ENCODE peak calls at places on chromosomes 13 and 19, in ten cellular contexts. D is activated CD8-positive, alpha-beta T cell treated with anti-CD3 and anti-CD28 coated beads for 36 hours; O is ecto neural progenitor cell; K is activated T-cell treated with anti-CD3 and anti-CD28 coated beads, Interleukin-2, amount 50 U/mL, for 1 hour; V is HFFc6; Q is cardiac fibroblast; F is GM19239; W is T-helper 1 cell; J is naive thymus-derived CD8-positive, alpha-beta T cell; T is right atrium auricular region. I is an unnamed sample.

GRCh38 chr13:45218689-45219088 is 17.8 kb upstream of the KCTD4 start:
- DNase-seq in Q (no peak), O (no peak), V (no peak), W (no peak), J (no peak), K (no peak), T (no peak), F (no peak), D (no peak), I (no peak)

GRCh38 chr19:53463263-53463662 is 4.3 kb upstream of the ZNF813 start:
- DNase-seq in D (peak), Q (no peak), K (no peak), T (no peak), W (no peak), J (no peak), V (no peak), O (peak), F (no peak), I (peak)

GRCh38 chr19:40578442-40578908 is 1.8 kb downstream of the SHKBP1 start:
- DNase-seq in F (no peak), W (no peak), J (no peak), D (peak), K (peak), O (no peak), Q (peak), V (no peak), T (no peak), I (peak)

GRCh38 chr13:70108276-70108845 is at the start of gene KLHL1:
- DNase-seq in V (no peak), Q (no peak), K (no peak), T (no peak), D (no peak), O (peak), J (no peak), W (no peak), F (no peak), I (no peak)

GRCh38 chr13:47337781-47338507 is 441.1 kb upstream of the HTR2A start:
- DNase-seq in D (no peak), F (no peak), J (no peak), W (no peak), O (peak), T (no peak), Q (peak), K (no peak), V (peak), I (peak)

GRCh38 chr13:19860884-19861655 is 2.4 kb downstream of the ZMYM5 start:
- DNase-seq in Q (peak), O (no peak), W (no peak), D (peak), F (no peak), K (no peak), J (no peak), T (no peak), V (peak), I (peak)

GRCh38 chr19:18098891-18099622 is 1.5 kb downstream of the MAST3 start:
- DNase-seq in Q (no peak), J (no peak), K (peak), T (no peak), W (no peak), D (peak), O (no peak), V (no peak), F (peak), I (no peak)

GRCh38 chr19:55069137-55069858 is 6.3 kb upstream of the RDH13 start:
- DNase-seq in J (no peak), F (no peak), O (no peak), T (no peak), D (no peak), K (no peak), Q (peak), V (no peak), W (no peak), I (no peak)

GRCh38 chr19:50500060-50500752 is 10.8 kb downstream of the JOSD2 start:
- DNase-seq in W (no peak), O (peak), Q (no peak), F (no peak), V (no peak), D (peak), J (no peak), T (no peak), K (no peak), I (no peak)

GRCh38 chr19:38375098-38375493 is 725 bp downstream of the PSMD8 start:
- DNase-seq in T (no peak), J (no peak), W (no peak), O (peak), F (no peak), V (no peak), K (no peak), Q (no peak), D (no peak), I (no peak)

GRCh38 chr19:50658438-50659317 is 9.4 kb downstream of the C19orf81 start:
- DNase-seq in D (peak), Q (peak), V (no peak), O (peak), J (peak), W (no peak), F (no peak), K (peak), T (no peak), I (peak)

GRCh38 chr19:3683866-3684816 is 16.1 kb downstream of the PIP5K1C start:
- DNase-seq in K (no peak), T (no peak), F (no peak), W (no peak), D (peak), V (peak), O (no peak), J (no peak), Q (no peak), I (peak)

GRCh38 chr13:42600943-42601342 is 27.0 kb downstream of the TNFSF11 start:
- DNase-seq in O (no peak), T (no peak), Q (no peak), V (no peak), K (no peak), W (no peak), D (peak), F (no peak), J (no peak), I (no peak)

I was measured in EL.